ENCODE peak calls at places on chromosome 18, in five cellular contexts. One of them, this sample, is unnamed.

GRCh38 chr18:73101977-73102376 is 234.2 kb upstream of the NETO1 start:
- DNase-seq in GM10248: no peak
- DNase-seq in lower leg skin: no peak
- DNase-seq in heart left ventricle: no peak
- DNase-seq in kidney: no peak
- DNase-seq in this sample: no peak

GRCh38 chr18:69885841-69886531 is 61.7 kb downstream of the CD226 start:
- DNase-seq in GM10248: peak
- DNase-seq in lower leg skin: no peak
- DNase-seq in heart left ventricle: no peak
- DNase-seq in kidney: no peak
- DNase-seq in this sample: peak

GRCh38 chr18:49178736-49179135 is 228.0 kb upstream of the SMAD7 start:
- DNase-seq in GM10248: no peak
- DNase-seq in lower leg skin: no peak
- DNase-seq in heart left ventricle: no peak
- DNase-seq in kidney: no peak
- DNase-seq in this sample: no peak

GRCh38 chr18:57352271-57352701 is at the start of gene ST8SIA3:
- DNase-seq in GM10248: no peak
- DNase-seq in lower leg skin: no peak
- DNase-seq in heart left ventricle: no peak
- DNase-seq in kidney: no peak
- DNase-seq in this sample: no peak

GRCh38 chr18:46711444-46711863 is 45.4 kb downstream of the ST8SIA5 start:
- DNase-seq in GM10248: peak
- DNase-seq in lower leg skin: no peak
- DNase-seq in heart left ventricle: peak
- DNase-seq in kidney: no peak
- DNase-seq in this sample: peak

GRCh38 chr18:9353596-9353995 is 19.0 kb downstream of the TWSG1 start:
- DNase-seq in GM10248: peak
- DNase-seq in lower leg skin: no peak
- DNase-seq in heart left ventricle: no peak
- DNase-seq in kidney: no peak
- DNase-seq in this sample: peak

GRCh38 chr18:48134609-48135008 is 204.2 kb upstream of the SMAD2 start:
- DNase-seq in GM10248: no peak
- DNase-seq in lower leg skin: no peak
- DNase-seq in heart left ventricle: no peak
- DNase-seq in kidney: no peak
- DNase-seq in this sample: no peak

GRCh38 chr18:36468161-36468560 is 170.6 kb downstream of the FHOD3 start:
- DNase-seq in GM10248: no peak
- DNase-seq in lower leg skin: no peak
- DNase-seq in heart left ventricle: peak
- DNase-seq in kidney: no peak
- DNase-seq in this sample: no peak

GRCh38 chr18:79988925-79989361 is 580 bp upstream of the TXNL4A start:
- DNase-seq in GM10248: peak
- DNase-seq in lower leg skin: peak
- DNase-seq in heart left ventricle: no peak
- DNase-seq in kidney: no peak
- DNase-seq in this sample: no peak

GRCh38 chr18:44815108-44815507 is 134.4 kb downstream of the SETBP1 start:
- DNase-seq in GM10248: no peak
- DNase-seq in lower leg skin: no peak
- DNase-seq in heart left ventricle: no peak
- DNase-seq in kidney: no peak
- DNase-seq in this sample: no peak

GRCh38 chr18:58556333-58557012 is 72.4 kb downstream of the ALPK2 start:
- DNase-seq in GM10248: no peak
- DNase-seq in lower leg skin: no peak
- DNase-seq in heart left ventricle: peak
- DNase-seq in kidney: no peak
- DNase-seq in this sample: no peak

GRCh38 chr18:40672590-40672989 is 1282.4 kb upstream of the PIK3C3 start:
- DNase-seq in GM10248: no peak
- DNase-seq in lower leg skin: no peak
- DNase-seq in heart left ventricle: no peak
- DNase-seq in kidney: no peak
- DNase-seq in this sample: no peak

GRCh38 chr18:3593381-3593903 is 143.5 kb downstream of the TGIF1 start:
- DNase-seq in GM10248: no peak
- DNase-seq in lower leg skin: no peak
- DNase-seq in heart left ventricle: no peak
- DNase-seq in kidney: no peak
- DNase-seq in this sample: no peak

GRCh38 chr18:47801817-47802216 is 128.6 kb downstream of the SMAD2 start:
- DNase-seq in GM10248: no peak
- DNase-seq in lower leg skin: no peak
- DNase-seq in heart left ventricle: no peak
- DNase-seq in kidney: no peak
- DNase-seq in this sample: no peak

GRCh38 chr18:51164327-51165290 is 32.9 kb downstream of the MEX3C start:
- DNase-seq in GM10248: no peak
- DNase-seq in lower leg skin: no peak
- DNase-seq in heart left ventricle: no peak
- DNase-seq in kidney: no peak
- DNase-seq in this sample: no peak

GRCh38 chr18:48800877-48801727 is 149.7 kb downstream of the SMAD7 start:
- DNase-seq in GM10248: peak
- DNase-seq in lower leg skin: no peak
- DNase-seq in heart left ventricle: peak
- DNase-seq in kidney: peak
- DNase-seq in this sample: peak

GRCh38 chr18:54607213-54607934 is 16.3 kb downstream of the DYNAP start:
- DNase-seq in GM10248: no peak
- DNase-seq in lower leg skin: no peak
- DNase-seq in heart left ventricle: no peak
- DNase-seq in kidney: no peak
- DNase-seq in this sample: no peak

GRCh38 chr18:48733854-48734253 is 195.0 kb downstream of the CTIF start:
- DNase-seq in GM10248: no peak
- DNase-seq in lower leg skin: no peak
- DNase-seq in heart left ventricle: no peak
- DNase-seq in kidney: peak
- DNase-seq in this sample: no peak

GRCh38 chr18:3626927-3627240 is 176.9 kb downstream of the TGIF1 start:
- DNase-seq in GM10248: no peak
- DNase-seq in lower leg skin: no peak
- DNase-seq in heart left ventricle: no peak
- DNase-seq in kidney: no peak
- DNase-seq in this sample: no peak

GRCh38 chr18:78713726-78714125 is 265.9 kb upstream of the SALL3 start:
- DNase-seq in GM10248: no peak
- DNase-seq in lower leg skin: no peak
- DNase-seq in heart left ventricle: no peak
- DNase-seq in kidney: no peak
- DNase-seq in this sample: no peak

GRCh38 chr18:37537868-37538525 is 27.6 kb downstream of the CELF4 start:
- DNase-seq in GM10248: peak
- DNase-seq in lower leg skin: peak
- DNase-seq in heart left ventricle: peak
- DNase-seq in kidney: peak
- DNase-seq in this sample: peak

GRCh38 chr18:68177807-68178702 is 536.9 kb downstream of the TMX3 start:
- DNase-seq in GM10248: no peak
- DNase-seq in lower leg skin: no peak
- DNase-seq in heart left ventricle: no peak
- DNase-seq in kidney: no peak
- DNase-seq in this sample: no peak

GRCh38 chr18:48839819-48840490 is 110.8 kb downstream of the SMAD7 start:
- DNase-seq in GM10248: no peak
- DNase-seq in lower leg skin: no peak
- DNase-seq in heart left ventricle: no peak
- DNase-seq in kidney: peak
- DNase-seq in this sample: no peak

DNA sequence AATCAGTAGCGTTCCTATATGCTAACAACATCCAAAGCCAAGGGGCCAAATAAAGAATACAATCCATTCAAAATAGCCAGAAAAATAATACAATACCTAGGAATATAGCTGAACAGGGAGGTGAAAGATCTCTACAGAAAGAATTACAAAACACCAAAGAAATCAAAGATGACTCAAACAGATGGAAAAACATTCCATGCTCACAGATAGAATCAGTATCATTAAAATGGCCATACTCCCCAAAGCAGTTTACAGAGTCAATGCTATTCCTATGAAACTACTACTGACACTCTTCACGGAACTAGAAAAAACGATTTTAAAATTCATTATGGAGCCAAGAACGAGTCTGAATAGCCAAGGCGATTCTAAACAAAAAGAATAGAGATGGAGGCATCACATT is 57.4 kb downstream of the CCBE1 start:
- DNase-seq in GM10248: no peak
- DNase-seq in lower leg skin: no peak
- DNase-seq in heart left ventricle: no peak
- DNase-seq in kidney: no peak
- DNase-seq in this sample: no peak
- TF ChIP-seq CTCF in GM10248: no peak
- TF ChIP-seq CTCF in lower leg skin: no peak
- TF ChIP-seq CTCF in heart left ventricle: no peak
- TF ChIP-seq CTCF in kidney: no peak
- TF ChIP-seq CTCF in this sample: no peak

GRCh38 chr18:21313576-21313975 is 71.5 kb downstream of the GREB1L start:
- DNase-seq in GM10248: no peak
- DNase-seq in lower leg skin: no peak
- DNase-seq in heart left ventricle: no peak
- DNase-seq in kidney: no peak
- DNase-seq in this sample: no peak
- TF ChIP-seq CTCF in GM10248: no peak
- TF ChIP-seq CTCF in lower leg skin: no peak
- TF ChIP-seq CTCF in heart left ventricle: no peak
- TF ChIP-seq CTCF in kidney: no peak
- TF ChIP-seq CTCF in this sample: no peak

DNA sequence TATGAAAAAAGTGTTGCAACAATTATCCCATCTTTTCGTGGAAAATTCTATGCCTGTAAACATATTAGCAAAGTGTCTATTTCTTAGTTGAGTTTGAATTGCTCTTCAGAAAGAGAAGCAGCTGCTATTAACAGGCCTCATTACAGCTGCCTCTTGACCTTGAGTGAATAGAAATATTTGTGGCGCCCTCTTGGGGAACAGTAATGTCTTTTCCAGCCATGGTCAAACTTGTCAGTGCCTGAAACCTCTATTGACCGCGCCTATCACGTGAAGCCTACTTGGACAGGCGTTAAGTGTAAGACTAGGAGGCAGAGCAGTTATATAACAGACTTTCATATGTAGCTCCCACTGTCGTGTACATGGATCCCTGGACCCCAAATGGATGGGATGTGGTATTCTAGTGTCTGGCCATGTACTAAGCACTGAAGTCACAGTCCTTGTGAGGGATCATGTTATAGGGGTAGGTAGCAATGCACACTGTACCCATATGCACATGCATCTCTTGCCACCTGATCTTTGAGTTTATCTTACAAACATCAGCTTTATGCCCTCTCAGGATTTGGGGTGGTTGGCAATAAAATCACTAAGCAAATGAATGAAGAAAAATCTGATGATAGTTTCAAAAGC is 245.0 kb downstream of the PTGR3 start:
- DNase-seq in GM10248: peak
- DNase-seq in lower leg skin: peak
- DNase-seq in heart left ventricle: peak
- DNase-seq in kidney: no peak
- DNase-seq in this sample: peak
- TF ChIP-seq CTCF in GM10248: peak
- TF ChIP-seq CTCF in lower leg skin: no peak
- TF ChIP-seq CTCF in heart left ventricle: peak
- TF ChIP-seq CTCF in kidney: no peak
- TF ChIP-seq CTCF in this sample: peak

DNA sequence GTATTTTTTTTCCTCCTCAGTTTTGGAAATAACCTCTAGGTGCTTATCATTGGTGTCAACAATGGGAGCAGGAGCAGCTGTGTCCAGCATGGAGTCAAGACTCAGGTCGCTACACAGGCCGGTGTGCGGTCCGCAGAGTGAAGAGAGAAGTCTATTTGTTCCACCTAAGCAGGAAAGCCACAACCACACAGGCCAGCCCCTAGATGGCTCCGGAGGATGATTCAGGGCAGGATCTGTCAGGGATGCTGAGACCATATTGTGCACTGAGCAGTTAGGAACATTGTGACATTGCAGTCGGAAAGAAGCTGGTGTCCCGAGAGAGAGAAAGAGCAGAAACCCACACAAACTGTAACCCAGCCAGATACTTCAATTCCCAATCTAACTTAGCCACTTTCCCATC is 136.9 kb downstream of the GAREM1 start:
- DNase-seq in GM10248: no peak
- DNase-seq in lower leg skin: no peak
- DNase-seq in heart left ventricle: peak
- DNase-seq in kidney: no peak
- DNase-seq in this sample: no peak
- TF ChIP-seq CTCF in GM10248: no peak
- TF ChIP-seq CTCF in lower leg skin: no peak
- TF ChIP-seq CTCF in heart left ventricle: peak
- TF ChIP-seq CTCF in kidney: no peak
- TF ChIP-seq CTCF in this sample: no peak

GRCh38 chr18:33231474-33232317 is 208.8 kb downstream of the CCDC178 start:
- DNase-seq in GM10248: peak
- DNase-seq in lower leg skin: peak
- DNase-seq in heart left ventricle: peak
- DNase-seq in kidney: peak
- DNase-seq in this sample: peak
- TF ChIP-seq CTCF in GM10248: peak
- TF ChIP-seq CTCF in lower leg skin: no peak
- TF ChIP-seq CTCF in heart left ventricle: peak
- TF ChIP-seq CTCF in kidney: peak
- TF ChIP-seq CTCF in this sample: peak